ENCODE peak calls at places on chromosomes 5 and 9, in four cellular contexts. Z, H, K and O are unnamed samples.

GRCh38 chr5:150603052-150603451 is 37.4 kb upstream of the SYNPO start:
- DNase-seq in K (no peak), H (no peak), Z (no peak), O (peak)

GRCh38 chr9:136847065-136847826 is 2.0 kb upstream of the PHPT1 start:
- DNase-seq in K (peak), H (peak), Z (peak), O (no peak)

GRCh38 chr5:109676920-109677319 is 12.8 kb upstream of the MAN2A1 start:
- DNase-seq in K (no peak), H (no peak), Z (no peak), O (no peak)

GRCh38 chr5:102289251-102289899 is 6.7 kb downstream of the SLCO4C1 start:
- DNase-seq in H (no peak), Z (no peak), K (no peak), O (no peak)

GRCh38 chr9:18347381-18348084 is 126.4 kb upstream of the ADAMTSL1 start:
- DNase-seq in Z (no peak), K (peak), H (no peak), O (no peak)

GRCh38 chr9:125380406-125380805 is 118.8 kb downstream of the GAPVD1 start:
- DNase-seq in Z (no peak), K (no peak), H (peak), O (no peak)

GRCh38 chr5:4614088-4614487 is 526.0 kb upstream of the ADAMTS16 start:
- DNase-seq in K (no peak), Z (no peak), H (no peak), O (no peak)

GRCh38 chr5:132211787-132212186 is 15.9 kb downstream of the P4HA2 start:
- DNase-seq in Z (no peak), K (no peak), H (no peak), O (no peak)

GRCh38 chr5:107254902-107255234 is 415.9 kb downstream of the EFNA5 start:
- DNase-seq in H (no peak), Z (no peak), K (no peak), O (no peak)

GRCh38 chr5:132180134-132180745 is 47.4 kb downstream of the P4HA2 start:
- DNase-seq in H (no peak), K (no peak), Z (no peak), O (no peak)

DNA sequence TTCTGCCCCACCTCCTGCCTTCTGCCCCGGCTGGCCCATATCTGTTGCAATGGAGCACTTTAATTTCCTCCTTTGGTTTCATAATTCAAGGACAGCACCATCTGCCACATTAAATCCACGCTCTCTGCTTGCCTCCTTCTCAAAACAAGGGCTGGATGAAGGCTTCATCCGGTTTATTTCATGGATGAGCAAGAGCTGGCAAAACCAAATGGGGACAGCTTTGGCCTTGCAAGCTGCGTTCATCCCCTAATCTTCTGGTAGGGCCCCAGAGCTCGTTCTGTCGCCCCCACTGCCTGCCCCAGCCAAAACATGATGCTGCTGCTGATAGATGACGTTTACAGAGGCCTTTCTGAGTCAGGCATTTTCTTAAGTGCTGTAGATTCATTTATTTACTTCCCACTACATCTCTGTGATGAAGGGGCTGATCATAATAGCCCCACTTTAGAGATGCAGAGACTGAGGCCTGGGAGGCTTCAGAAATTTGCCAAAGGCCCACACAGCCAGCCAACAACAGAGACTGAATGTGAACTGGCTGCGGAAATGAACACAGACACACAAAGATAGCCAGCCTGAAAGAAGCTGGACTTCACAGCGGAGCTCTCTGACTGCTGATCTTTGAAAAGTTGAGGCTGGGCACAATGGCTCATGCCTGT is 115.6 kb upstream of the CPEB4 start:
- DNase-seq in K (no peak), Z (no peak), H (no peak), O (no peak)
- TF ChIP-seq CTCF in K (no peak), Z (no peak), H (no peak), O (no peak)

GRCh38 chr9:9004844-9005243 is 1205.3 kb upstream of the DMAC1 start:
- DNase-seq in H (no peak), Z (no peak), K (no peak), O (no peak)
- TF ChIP-seq CTCF in H (no peak), Z (no peak), K (no peak), O (peak)

DNA sequence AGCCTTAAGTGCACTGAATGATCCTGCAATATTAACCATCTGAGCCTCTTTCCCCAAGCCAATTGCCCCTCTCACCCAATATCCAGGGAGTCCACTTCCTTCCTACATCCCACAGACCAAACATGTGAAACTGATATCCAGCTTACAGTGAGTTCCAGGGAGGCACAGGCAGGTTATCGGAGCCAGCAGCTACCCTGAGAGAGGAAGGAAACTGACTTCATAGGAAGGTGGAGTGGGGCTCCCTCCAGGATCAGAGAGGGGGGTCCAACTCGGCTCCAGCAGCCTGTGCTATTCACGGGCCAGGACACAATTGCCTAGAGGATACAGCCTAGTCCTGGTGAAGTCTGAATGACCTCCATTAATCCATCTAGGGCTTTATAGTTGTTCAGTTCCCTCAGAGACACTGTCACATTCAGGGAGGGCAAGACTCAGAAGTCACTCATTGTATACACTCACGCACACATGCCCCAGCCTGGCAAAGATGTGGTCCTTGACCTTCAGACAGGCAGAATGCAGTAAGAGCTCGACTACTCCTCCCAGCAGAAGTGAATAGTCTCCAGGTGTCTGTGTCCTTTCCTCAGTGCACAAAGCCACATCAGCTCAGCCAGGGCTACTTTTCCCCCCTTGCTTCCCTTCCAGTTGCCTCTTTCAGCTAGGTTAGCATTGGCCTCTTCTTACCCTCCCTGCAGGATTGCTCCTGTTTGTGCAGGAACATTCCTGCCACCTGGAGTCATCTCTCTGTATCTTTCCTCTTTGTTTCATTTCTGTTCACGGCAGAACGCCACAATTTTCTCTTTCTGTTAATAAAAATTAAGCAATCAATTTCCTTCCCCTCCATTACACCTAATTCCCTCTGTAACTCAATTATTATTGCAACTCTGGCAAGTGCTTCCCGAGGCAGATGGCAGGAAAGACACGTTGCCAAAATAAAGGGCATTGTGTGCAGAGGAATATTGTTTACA is 501.7 kb downstream of the ARHGEF28 start:
- DNase-seq in H (no peak), Z (no peak), K (no peak), O (no peak)
- TF ChIP-seq CTCF in H (peak), Z (no peak), K (peak), O (peak)

GRCh38 chr5:18876565-18876964 is 1111.4 kb downstream of the CDH18 start:
- DNase-seq in H (no peak), Z (no peak), K (no peak), O (no peak)

GRCh38 chr5:18882162-18882561 is 1105.8 kb downstream of the CDH18 start:
- DNase-seq in H (no peak), K (no peak), Z (no peak), O (no peak)

GRCh38 chr5:18881615-18882014 is 1106.4 kb downstream of the CDH18 start:
- DNase-seq in H (no peak), K (no peak), Z (no peak), O (no peak)
- TF ChIP-seq CTCF in H (no peak), K (no peak), Z (no peak), O (no peak)

GRCh38 chr9:127527560-127528268 is 76.4 kb downstream of the LRSAM1 start:
- DNase-seq in H (no peak), Z (no peak), K (no peak), O (no peak)

GRCh38 chr9:127526655-127527559 is 75.6 kb downstream of the LRSAM1 start:
- DNase-seq in Z (no peak), K (no peak), H (no peak), O (no peak)

GRCh38 chr9:127523312-127523851 is 72.1 kb downstream of the LRSAM1 start:
- DNase-seq in K (no peak), H (peak), Z (no peak), O (no peak)

GRCh38 chr9:127524373-127524772 is 73.1 kb downstream of the LRSAM1 start:
- DNase-seq in Z (no peak), K (no peak), H (no peak), O (no peak)

DNA sequence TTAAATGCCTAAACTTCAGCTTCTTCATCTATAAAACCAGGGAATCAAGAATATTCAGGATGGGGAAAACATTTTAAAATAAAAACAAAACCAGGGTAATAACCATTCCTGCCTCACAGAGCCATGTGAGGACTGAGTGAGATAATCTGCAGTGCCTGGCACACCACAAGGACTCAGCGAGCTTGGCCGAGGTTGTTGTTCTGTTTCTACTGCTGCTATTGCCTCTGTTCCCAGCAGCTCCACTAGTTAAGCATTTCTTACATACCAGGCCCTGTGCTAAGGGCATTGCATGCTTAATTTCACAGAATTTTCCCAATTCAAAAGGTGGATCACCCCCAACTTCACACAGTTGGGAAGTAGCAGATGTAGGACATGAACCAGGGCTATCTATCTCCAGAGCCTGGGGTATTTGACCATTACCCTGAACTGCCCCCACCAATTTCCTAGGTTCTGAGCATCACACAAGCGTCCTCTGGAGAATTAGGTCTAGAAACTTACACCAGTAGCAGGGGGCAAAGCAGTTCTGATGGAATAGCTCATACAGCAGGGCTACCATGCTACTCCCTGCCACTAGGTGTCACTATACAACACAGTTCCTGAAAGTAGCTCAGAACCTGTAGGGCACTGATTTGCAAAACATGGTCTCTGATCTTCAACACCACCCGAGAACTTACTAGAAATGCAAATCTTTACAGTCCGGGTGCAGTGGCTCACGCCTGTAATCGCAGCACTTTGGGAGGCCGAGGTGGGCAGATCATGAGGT is 74.3 kb downstream of the LRSAM1 start:
- DNase-seq in Z (peak), H (no peak), K (no peak), O (no peak)
- TF ChIP-seq CTCF in Z (peak), H (peak), K (peak), O (peak)

DNA sequence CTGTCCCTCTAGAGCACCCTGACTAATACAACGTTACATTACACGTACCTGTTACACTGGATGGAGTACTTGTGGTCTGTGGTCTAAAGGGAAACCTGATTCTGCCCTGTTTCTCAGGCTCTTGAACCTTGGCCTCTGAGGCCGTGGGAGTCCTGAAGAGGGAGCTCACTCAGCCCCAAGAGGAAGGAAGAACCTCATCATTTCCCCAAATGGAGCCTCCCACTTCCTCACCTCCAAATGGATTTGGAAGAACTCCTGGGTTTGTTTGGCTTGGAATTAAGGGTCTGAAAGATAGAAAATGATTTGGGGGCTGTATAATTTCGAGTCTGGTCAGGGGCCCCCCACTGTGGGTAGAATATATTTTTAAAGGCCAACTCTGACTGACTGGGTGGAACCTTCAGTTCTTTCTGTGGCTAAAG is 200.2 kb downstream of the SEMA6A start:
- DNase-seq in K (no peak), H (no peak), Z (no peak), O (no peak)
- TF ChIP-seq CTCF in K (no peak), H (no peak), Z (no peak), O (no peak)

GRCh38 chr5:93892481-93892880 is 151.1 kb upstream of the POU5F2 start:
- DNase-seq in Z (no peak), H (no peak), K (no peak), O (no peak)

GRCh38 chr5:93890657-93891056 is 149.3 kb upstream of the POU5F2 start:
- DNase-seq in H (no peak), Z (no peak), K (no peak), O (no peak)

GRCh38 chr5:93893050-93893449 is 151.7 kb upstream of the POU5F2 start:
- DNase-seq in Z (no peak), H (no peak), K (no peak), O (no peak)

GRCh38 chr5:93891491-93892480 is 150.4 kb upstream of the POU5F2 start:
- DNase-seq in K (no peak), Z (no peak), H (no peak), O (no peak)

GRCh38 chr5:93894471-93895354 is 153.3 kb upstream of the POU5F2 start:
- DNase-seq in H (no peak), Z (no peak), K (no peak), O (no peak)
- TF ChIP-seq CTCF in H (peak), Z (no peak), K (no peak), O (peak)